ENCODE peak calls at places on chromosome 14, in ten cellular contexts. N is activated CD8-positive, alpha-beta memory T cell treated with anti-CD3 and anti-CD28 coated beads for 24 hours; V is foreskin fibroblast; K is RCC 7860; D is hypothalamus; C is left cardiac atrium; S is NCI-H748 treated with DMSO at 0.1 percent for 48 hours; O is stomach; Q is BE2C; W is activated B cell treated with CpG ODN at 0.5 μM for 24 hours. E is an unnamed sample.

GRCh38 chr14:70640938-70641547 is 673 bp upstream of the TTC9 start:
- DNase-seq in N (peak), V (peak), K (no peak), D (no peak), C (no peak), S (peak), O (peak), Q (peak), W (peak), E (peak)

GRCh38 chr14:76861574-76862255 is 35.5 kb downstream of the LRRC74A start:
- DNase-seq in N (no peak), V (no peak), K (no peak), D (no peak), C (no peak), S (no peak), O (no peak), Q (no peak), W (no peak), E (no peak)

GRCh38 chr14:104265918-104266642 is 127.7 kb downstream of the KIF26A start:
- DNase-seq in N (no peak), V (no peak), K (no peak), D (no peak), C (no peak), S (peak), O (peak), Q (peak), W (peak), E (no peak)

GRCh38 chr14:55277972-55278740 is 6.9 kb downstream of the FBXO34 start:
- DNase-seq in N (no peak), V (no peak), K (no peak), D (no peak), C (no peak), S (no peak), O (no peak), Q (no peak), W (no peak), E (no peak)

GRCh38 chr14:90472632-90473031 is 75.8 kb downstream of the CALM1 start:
- DNase-seq in N (no peak), V (no peak), K (no peak), D (no peak), C (no peak), S (no peak), O (no peak), Q (no peak), W (no peak), E (no peak)

GRCh38 chr14:68308695-68309094 is 484.2 kb downstream of the ZFP36L1 start:
- DNase-seq in N (no peak), V (peak), K (no peak), D (no peak), C (no peak), S (no peak), O (no peak), Q (no peak), W (no peak), E (no peak)

GRCh38 chr14:103716091-103716801 is 636 bp downstream of the ZFYVE21 start:
- DNase-seq in N (no peak), V (peak), K (no peak), D (no peak), C (peak), S (no peak), O (no peak), Q (no peak), W (no peak), E (no peak)

GRCh38 chr14:23306412-23307145 is at the start of gene BCL2L2:
- DNase-seq in N (no peak), V (peak), K (peak), D (peak), C (peak), S (peak), O (peak), Q (peak), W (peak), E (peak)

GRCh38 chr14:36397357-36397756 is 76.9 kb upstream of the MBIP start:
- DNase-seq in N (no peak), V (no peak), K (no peak), D (no peak), C (no peak), S (no peak), O (no peak), Q (no peak), W (no peak), E (no peak)

GRCh38 chr14:100891501-100892445 is 11.7 kb downstream of the RTL1 start:
- DNase-seq in N (peak), V (no peak), K (no peak), D (no peak), C (no peak), S (no peak), O (peak), Q (peak), W (peak), E (no peak)

GRCh38 chr14:67487332-67487731 is 1.2 kb downstream of the TMEM229B start:
- DNase-seq in N (no peak), V (no peak), K (no peak), D (no peak), C (no peak), S (no peak), O (no peak), Q (no peak), W (no peak), E (no peak)

GRCh38 chr14:95291859-95292542 is 27.7 kb downstream of the CLMN start:
- DNase-seq in N (no peak), V (peak), K (peak), D (peak), C (peak), S (peak), O (peak), Q (peak), W (no peak), E (no peak)

GRCh38 chr14:26917086-26917485 is 319.3 kb upstream of the NOVA1 start:
- DNase-seq in N (no peak), V (peak), K (no peak), D (no peak), C (no peak), S (peak), O (no peak), Q (no peak), W (no peak), E (no peak)

GRCh38 chr14:32109676-32110075 is 32.6 kb downstream of the ARHGAP5 start:
- DNase-seq in N (no peak), V (peak), K (no peak), D (no peak), C (no peak), S (no peak), O (no peak), Q (no peak), W (no peak), E (peak)

GRCh38 chr14:51600658-51601057 is 51.1 kb upstream of the FRMD6 start:
- DNase-seq in N (no peak), V (no peak), K (no peak), D (no peak), C (no peak), S (no peak), O (no peak), Q (no peak), W (no peak), E (no peak)

GRCh38 chr14:100544506-100545141 is 42.6 kb downstream of the BEGAIN start:
- DNase-seq in N (no peak), V (no peak), K (no peak), D (no peak), C (no peak), S (no peak), O (no peak), Q (no peak), W (no peak), E (no peak)

GRCh38 chr14:62592877-62593276 is 452.4 kb downstream of the KCNH5 start:
- DNase-seq in N (no peak), V (peak), K (no peak), D (no peak), C (no peak), S (no peak), O (no peak), Q (no peak), W (no peak), E (no peak)

GRCh38 chr14:30822080-30822571 is 52.2 kb upstream of the COCH start:
- DNase-seq in N (no peak), V (no peak), K (no peak), D (no peak), C (no peak), S (no peak), O (no peak), Q (no peak), W (no peak), E (no peak)